ENCODE peak calls at places on chromosomes 7 and 10, in eight cellular contexts. B, R, Y, P, E, M, O and L are unnamed samples. For H3K27me3, the result is how much of the 10 kb centered on the place peaks cover.

GRCh38 chr10:119541459-119542356 is 811 bp downstream of the RGS10 start:
- ATAC-seq in M (peak), B (peak), E (peak), R (peak), O (peak), P (no peak), Y (no peak), L (peak)

GRCh38 chr10:129870926-129871660 is 93.0 kb downstream of the EBF3 start:
- ATAC-seq in R (no peak), P (no peak), B (no peak), Y (no peak), E (no peak), M (no peak), O (peak), L (peak)

GRCh38 chr7:37645276-37646040 is 38.1 kb upstream of the GPR141 start:
- ATAC-seq in E (peak), B (no peak), O (no peak), Y (no peak), P (no peak), M (no peak), R (no peak), L (no peak)

GRCh38 chr10:75074711-75075445 is 36.6 kb upstream of the SAMD8 start:
- ATAC-seq in P (peak), O (no peak), E (no peak), R (no peak), Y (no peak), M (no peak), B (no peak), L (no peak)

GRCh38 chr7:74183653-74184450 is 9.7 kb downstream of the EIF4H start:
- ATAC-seq in M (peak), Y (peak), P (peak), B (peak), O (peak), E (peak), R (peak), L (no peak)

GRCh38 chr7:157310676-157311185 is 26.1 kb upstream of the DNAJB6 start:
- ATAC-seq in R (no peak), M (no peak), E (peak), P (no peak), O (peak), Y (no peak), B (no peak), L (no peak)

GRCh38 chr7:66377045-66377444 is 171.9 kb downstream of the TPST1 start:
- ATAC-seq in O (no peak), E (no peak), M (no peak), P (no peak), Y (no peak), R (peak), B (peak), L (no peak)

GRCh38 chr10:118662228-118663035 is 67.0 kb upstream of the PRLHR start:
- ATAC-seq in Y (no peak), P (no peak), B (no peak), O (no peak), M (no peak), E (no peak), R (no peak), L (no peak)

GRCh38 chr10:23106508-23106907 is 11.1 kb downstream of the MSRB2 start:
- ATAC-seq in O (peak), E (no peak), Y (no peak), B (no peak), P (no peak), R (no peak), M (no peak), L (no peak)

GRCh38 chr7:138825049-138825721 is 27.2 kb upstream of the ATP6V0A4 start:
- ATAC-seq in E (no peak), B (no peak), M (no peak), P (no peak), R (no peak), O (no peak), Y (no peak), L (no peak)

GRCh38 chr10:17115683-17116082 is 13.9 kb downstream of the CUBN start:
- ATAC-seq in O (no peak), P (no peak), E (no peak), B (no peak), Y (peak), M (peak), R (peak), L (no peak)

GRCh38 chr10:62113680-62114079 is 155.0 kb downstream of the RTKN2 start:
- ATAC-seq in B (no peak), Y (no peak), M (no peak), R (no peak), E (no peak), O (no peak), P (no peak), L (no peak)

GRCh38 chr7:311796-312195 is 21.8 kb downstream of the FOXL3 start:
- ATAC-seq in O (no peak), M (no peak), E (no peak), Y (no peak), B (peak), R (peak), P (no peak), L (no peak)
- H3K27me3 ChIP-seq in O (under half), M (half or more), E (under half), Y (under half), B (under half), R (under half), P (under half), L (under half)

GRCh38 chr7:150368098-150368883 is at the start of gene REPIN1:
- ATAC-seq in O (peak), P (peak), M (peak), B (peak), R (peak), Y (peak), E (peak), L (peak)

GRCh38 chr7:150368884-150369739 is 490 bp downstream of the REPIN1 start:
- ATAC-seq in E (peak), O (peak), B (peak), P (peak), M (peak), R (peak), Y (peak), L (peak)

GRCh38 chr7:150370612-150371071 is 2.0 kb downstream of the REPIN1 start:
- ATAC-seq in R (no peak), M (no peak), O (no peak), E (no peak), P (peak), Y (no peak), B (no peak), L (no peak)

GRCh38 chr7:150371131-150371995 is 2.7 kb downstream of the REPIN1 start:
- ATAC-seq in Y (no peak), M (no peak), R (no peak), P (no peak), O (no peak), E (no peak), B (no peak), L (no peak)

GRCh38 chr7:150369740-150370501 is 1.3 kb downstream of the REPIN1 start:
- ATAC-seq in Y (no peak), O (no peak), R (no peak), M (peak), P (no peak), E (no peak), B (no peak), L (no peak)
- TF ChIP-seq POLR2AphosphoS5 in Y (no peak), O (no peak), R (no peak), M (no peak), P (no peak), E (peak), B (no peak), L (no peak)

GRCh38 chr7:42025635-42026375 is 211.2 kb downstream of the GLI3 start:
- ATAC-seq in E (no peak), P (peak), R (peak), M (no peak), B (no peak), Y (no peak), O (no peak), L (no peak)
- H3K4me3 ChIP-seq in E (no peak), P (no peak), R (no peak), M (no peak), B (no peak), Y (no peak), O (no peak), L (no peak)

GRCh38 chr10:13475124-13475523 is 53.7 kb downstream of the BEND7 start:
- ATAC-seq in E (no peak), R (no peak), Y (no peak), M (no peak), O (no peak), P (no peak), B (no peak), L (no peak)

GRCh38 chr10:13473986-13474385 is 54.8 kb downstream of the BEND7 start:
- ATAC-seq in E (no peak), B (no peak), Y (no peak), O (no peak), R (no peak), P (no peak), M (no peak), L (no peak)

GRCh38 chr10:13470270-13470669 is 58.5 kb downstream of the BEND7 start:
- ATAC-seq in Y (peak), B (no peak), E (no peak), M (peak), O (peak), R (no peak), P (peak), L (no peak)

DNA sequence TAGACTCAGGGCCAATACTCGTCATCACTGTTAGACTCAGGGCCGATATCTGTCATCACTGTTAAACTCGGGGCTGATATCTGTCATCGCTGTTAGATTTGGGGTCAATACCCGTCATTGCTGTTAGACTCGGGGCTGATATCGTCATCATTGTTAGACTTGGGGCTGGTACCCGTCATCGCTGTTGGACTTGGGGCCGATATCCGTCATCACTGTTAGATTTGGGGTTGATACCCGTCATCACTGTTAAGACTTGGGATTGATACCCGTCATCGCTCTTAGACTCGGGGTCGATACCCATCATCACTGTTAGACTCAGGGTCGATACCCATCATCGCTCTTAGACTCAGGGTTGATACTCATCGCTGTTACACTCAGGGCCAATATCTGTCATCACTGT is 56.5 kb downstream of the BEND7 start:
- ATAC-seq in Y (no peak), O (no peak), M (no peak), P (no peak), B (no peak), E (no peak), R (no peak), L (no peak)
- H3K27me3 ChIP-seq in Y (under half), O (under half), M (under half), P (under half), B (under half), E (under half), R (under half), L (under half)

DNA sequence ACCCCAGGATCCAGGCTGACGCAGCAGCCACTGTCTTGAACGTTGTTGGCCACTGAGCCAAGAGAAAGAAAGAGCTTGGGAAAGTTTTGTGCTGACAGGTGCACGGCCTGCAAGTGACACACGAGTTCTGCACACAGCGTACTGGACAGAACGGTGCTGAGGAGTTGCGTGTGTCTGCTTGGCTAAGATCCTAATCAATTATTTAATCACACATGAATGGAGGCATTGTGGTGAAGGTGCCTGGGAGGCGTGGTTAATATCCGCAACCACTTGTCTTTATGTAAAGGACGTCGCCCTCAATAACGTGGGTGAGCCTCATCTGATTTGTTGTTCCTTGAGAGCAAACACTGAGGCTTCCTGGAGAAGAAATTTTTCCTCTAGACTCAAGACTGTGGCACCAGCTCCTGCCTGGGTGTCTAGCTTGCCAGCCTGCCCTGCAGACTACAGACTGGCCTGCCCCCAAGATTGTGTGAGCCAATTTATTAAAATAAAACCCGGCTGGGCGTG is 16.6 kb upstream of the GNA12 start:
- ATAC-seq in R (peak), P (peak), E (no peak), Y (no peak), O (no peak), M (no peak), B (no peak), L (no peak)
- TF ChIP-seq POLR2AphosphoS5 in R (no peak), P (no peak), E (no peak), Y (no peak), O (no peak), M (no peak), B (no peak), L (no peak)

GRCh38 chr7:19378340-19378704 is 233.1 kb upstream of the FERD3L start:
- ATAC-seq in E (no peak), O (no peak), R (peak), P (no peak), B (no peak), M (no peak), Y (no peak), L (no peak)
- H3K4me3 ChIP-seq in E (no peak), O (no peak), R (no peak), P (no peak), B (no peak), M (no peak), Y (no peak), L (no peak)

DNA sequence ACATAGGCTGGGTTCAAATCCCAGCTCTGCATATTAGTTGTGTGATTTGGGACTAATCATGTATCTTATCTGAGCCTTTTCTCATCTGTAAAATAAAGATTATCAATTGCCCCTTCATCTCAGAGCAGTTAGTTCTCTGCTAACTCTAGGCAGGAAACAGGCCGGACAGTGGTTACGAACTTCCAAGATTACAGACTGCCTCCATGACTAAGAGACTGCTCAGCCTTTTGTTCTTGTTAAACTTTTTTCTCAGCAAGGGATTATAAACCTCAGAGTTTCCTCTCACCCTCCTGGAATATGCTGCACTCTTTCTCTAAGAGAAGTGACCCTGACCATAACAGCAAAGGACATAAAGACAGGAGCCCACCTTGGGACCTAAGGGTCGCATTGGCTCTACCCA is 52.5 kb upstream of the NFKB2 start:
- ATAC-seq in Y (no peak), O (no peak), R (no peak), P (no peak), M (no peak), E (no peak), B (no peak), L (no peak)
- H3K27me3 ChIP-seq in Y (under half), O (half or more), R (under half), P (under half), M (under half), E (under half), B (under half), L (under half)

DNA sequence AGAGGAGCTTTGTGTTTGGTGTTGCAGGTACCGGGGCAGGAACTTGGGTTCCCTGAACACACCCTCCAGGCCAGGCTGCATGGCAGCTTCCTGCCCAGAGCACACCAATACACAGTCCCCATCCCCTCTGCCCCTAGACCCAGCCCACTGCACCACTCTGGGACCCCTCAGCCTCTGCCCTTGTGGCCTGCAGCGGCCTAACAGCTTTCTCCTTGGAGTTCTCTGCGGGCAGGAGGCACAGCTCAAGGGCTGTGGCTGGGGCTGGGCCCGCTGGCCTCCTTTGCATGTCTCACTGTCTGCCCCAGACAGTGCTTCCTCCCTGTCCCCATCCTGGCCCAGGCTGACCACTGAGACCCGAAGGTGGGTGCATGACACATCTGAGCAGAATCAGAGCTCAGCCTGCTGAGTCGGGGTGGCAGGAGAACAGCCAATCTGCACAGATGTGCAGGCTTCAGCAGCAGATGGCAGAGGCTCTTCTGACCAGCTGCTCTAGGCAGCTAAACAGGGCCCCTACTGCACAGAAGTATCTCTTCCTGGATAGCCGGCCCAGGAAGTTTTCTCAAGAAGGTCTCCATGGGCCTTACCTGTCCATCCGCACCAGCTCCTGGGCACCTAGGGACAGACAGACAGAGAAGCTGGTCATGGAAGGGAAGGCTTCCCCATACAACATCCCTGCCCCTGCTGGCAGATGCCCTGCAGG is 20.8 kb downstream of the VSIR start:
- ATAC-seq in E (no peak), M (peak), R (no peak), P (peak), B (no peak), O (no peak), Y (no peak), L (no peak)
- TF ChIP-seq POLR2AphosphoS5 in E (no peak), M (no peak), R (no peak), P (no peak), B (no peak), O (no peak), Y (no peak), L (no peak)

DNA sequence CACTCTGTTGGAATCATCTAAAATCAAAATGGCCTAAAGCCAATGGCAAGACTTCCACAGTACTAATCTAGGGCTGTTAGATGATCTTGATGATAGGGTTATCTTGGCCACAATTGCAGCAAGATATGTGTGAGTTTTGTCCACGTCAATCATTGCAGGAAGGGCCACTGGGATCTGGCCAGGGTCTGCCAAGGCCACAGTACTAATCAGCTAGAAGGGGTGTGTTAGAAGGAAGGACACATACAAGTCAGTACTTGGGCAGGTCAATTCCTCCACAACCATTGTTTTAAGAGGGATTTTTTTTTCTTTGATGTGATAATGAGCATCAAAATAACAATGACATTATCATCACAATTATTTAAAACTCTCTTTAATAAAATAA is 1.6 kb downstream of the LMOD2 start:
- ATAC-seq in O (no peak), R (no peak), M (no peak), B (no peak), Y (no peak), P (no peak), E (no peak), L (no peak)
- H3K4me3 ChIP-seq in O (no peak), R (no peak), M (no peak), B (no peak), Y (no peak), P (no peak), E (no peak), L (no peak)